ENCODE peak calls at places on chromosomes 12 and 14, in six cellular contexts. J is LNCaP clone FGC, Z is heart right ventricle, U is epithelial cell of proximal tubule, W is right atrium auricular region, Q is GM23338. T is an unnamed sample.

GRCh38 chr12:91204416-91204815 is 21.8 kb upstream of the DCN start:
- DNase-seq in J (no peak), U (no peak), W (no peak), Q (no peak), Z (no peak), T (no peak)

GRCh38 chr14:94543450-94544123 is 17.7 kb upstream of the SERPINA4 start:
- DNase-seq in Q (peak; percentile 5), U (no peak), Z (no peak), W (peak; percentile 53), J (no peak), T (no peak)

GRCh38 chr14:67940894-67941455 is 121.4 kb downstream of the RAD51B start:
- DNase-seq in W (no peak), Z (peak; percentile 13), J (peak; percentile 75), Q (peak; percentile 9), U (peak; percentile 60), T (no peak)

GRCh38 chr12:88578821-88579518 is 1.3 kb downstream of the KITLG start:
- DNase-seq in Z (no peak), J (no peak), W (no peak), U (no peak), Q (peak; percentile 77), T (no peak)

GRCh38 chr14:85558505-85558904 is 28.6 kb downstream of the FLRT2 start:
- DNase-seq in Q (no peak), J (no peak), Z (no peak), W (no peak), U (no peak), T (no peak)

GRCh38 chr12:119631930-119632678 is 35.8 kb upstream of the PRKAB1 start:
- DNase-seq in Z (no peak), U (no peak), Q (no peak), W (no peak), J (no peak), T (no peak)

GRCh38 chr12:99598785-99599184 is 48.8 kb upstream of the GARIN6 start:
- DNase-seq in W (no peak), Q (no peak), U (no peak), J (no peak), Z (no peak), T (no peak)

GRCh38 chr12:38417101-38417500 is 100.5 kb downstream of the ALG10B start:
- DNase-seq in Q (no peak), U (no peak), Z (no peak), J (no peak), W (no peak), T (no peak)

GRCh38 chr12:121025442-121026226 is 9.3 kb upstream of the C12orf43 start:
- DNase-seq in W (no peak), Q (no peak), U (no peak), J (no peak), Z (no peak), T (no peak)

GRCh38 chr14:92039073-92039719 is 663 bp downstream of the TRIP11 start:
- DNase-seq in Z (no peak), J (peak; percentile 13), Q (peak; percentile 98), W (no peak), U (no peak), T (no peak)

GRCh38 chr12:98399532-98399931 is 115.9 kb upstream of the TMPO start:
- DNase-seq in U (no peak), Q (peak; percentile 58), W (no peak), J (no peak), Z (no peak), T (no peak)

GRCh38 chr12:113899844-113900471 is 66.2 kb downstream of the RBM19 start:
- DNase-seq in U (no peak), W (no peak), Z (no peak), J (no peak), Q (peak; percentile 42), T (no peak)

GRCh38 chr14:76867536-76868452 is 41.6 kb downstream of the LRRC74A start:
- DNase-seq in U (no peak), W (no peak), J (no peak), Z (no peak), Q (no peak), T (no peak)

GRCh38 chr12:95545731-95546490 is 5.4 kb downstream of the USP44 start:
- DNase-seq in J (peak; percentile 28), Z (no peak), U (no peak), Q (peak; percentile 28), W (no peak), T (no peak)

DNA sequence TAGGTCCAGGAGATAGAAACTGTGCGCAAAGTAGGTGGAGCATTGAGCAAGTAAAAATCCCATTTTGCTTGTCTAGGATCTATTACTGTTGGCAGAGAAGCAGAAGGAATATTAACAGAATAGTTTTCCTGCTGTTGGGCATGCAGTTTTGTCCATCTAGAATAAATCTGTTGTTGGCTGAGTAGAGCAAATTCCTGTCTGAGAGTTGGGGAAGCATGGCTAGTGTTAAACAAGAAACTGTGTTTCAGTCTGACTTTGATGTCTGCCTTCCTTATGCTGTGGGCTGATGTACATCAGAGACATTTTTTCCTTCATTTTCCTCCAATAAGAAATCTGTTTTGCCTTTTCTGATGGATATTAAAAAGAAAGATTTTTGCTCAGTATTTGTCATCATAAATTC is 98.2 kb downstream of the RAD52 start:
- DNase-seq in Q (no peak), J (no peak), Z (no peak), W (no peak), U (no peak), T (no peak)
- H3K4me3 ChIP-seq in Q (no peak overlapping the region), J (no peak overlapping the region), Z (no peak overlapping the region), W (no peak overlapping the region), U (no peak overlapping the region), T (peak overlapping the region; percentile 3)

DNA sequence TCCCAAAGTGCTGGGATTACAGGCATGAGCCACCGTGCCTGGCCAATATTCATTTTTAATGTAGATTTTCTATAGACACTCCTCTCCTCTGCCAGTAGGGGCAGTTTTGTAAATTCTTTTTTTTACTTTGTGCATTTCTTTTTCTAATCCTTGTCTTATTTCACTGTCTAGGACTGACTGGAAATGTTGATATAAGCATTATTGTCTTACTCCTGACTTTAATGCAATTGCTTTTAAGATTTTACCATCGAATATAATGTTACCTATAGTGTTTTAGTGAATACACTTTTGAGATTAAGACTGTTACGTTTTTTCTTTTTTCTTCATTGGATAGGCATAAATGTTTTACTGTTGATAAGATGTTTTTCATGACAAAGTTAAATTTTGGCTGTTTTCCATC is 35.4 kb upstream of the EMP1 start:
- DNase-seq in Z (no peak), U (no peak), Q (no peak), W (no peak), J (no peak), T (no peak)
- TF ChIP-seq CTCF in Z (no peak), U (peak; percentile 41), Q (peak; percentile 51), W (peak; percentile 18), J (peak; percentile 7), T (no peak)

DNA sequence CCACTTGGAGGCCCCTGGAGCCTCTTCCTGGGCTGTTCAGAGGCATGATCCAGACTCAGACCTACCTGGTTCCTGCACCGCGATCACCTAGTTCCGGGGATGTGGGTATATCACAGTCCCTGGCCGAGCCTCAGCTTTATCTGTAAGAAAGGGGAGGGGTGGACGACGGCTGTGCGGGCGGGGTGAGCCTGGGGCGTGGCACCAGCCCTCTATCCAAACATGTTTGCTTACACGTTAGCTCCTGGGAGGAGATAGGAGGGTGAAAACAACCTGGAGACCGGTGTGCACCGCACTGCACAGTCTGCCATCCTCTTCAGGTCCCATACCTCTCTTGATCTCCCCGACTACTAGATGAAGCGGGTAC is 1.2 kb downstream of the ANKRD9 start:
- DNase-seq in U (no peak), J (peak; percentile 75), Q (no peak), Z (peak; percentile 52), W (no peak), T (peak; percentile 58)
- H3K4me3 ChIP-seq in U (peak overlapping the region; percentile 74), J (peak overlapping the region; percentile 75), Q (peak overlapping the region; percentile 80), Z (peak overlapping the region; percentile 61), W (peak overlapping the region; percentile 61), T (peak overlapping the region; percentile 65)

GRCh38 chr12:124428136-124428791 is 133.4 kb downstream of the RFLNA start:
- DNase-seq in J (no peak), Z (no peak), W (peak; percentile 80), U (no peak), Q (no peak), T (no peak)
- TF ChIP-seq CTCF in J (no peak), Z (no peak), W (no peak), U (no peak), Q (no peak), T (no peak)

DNA sequence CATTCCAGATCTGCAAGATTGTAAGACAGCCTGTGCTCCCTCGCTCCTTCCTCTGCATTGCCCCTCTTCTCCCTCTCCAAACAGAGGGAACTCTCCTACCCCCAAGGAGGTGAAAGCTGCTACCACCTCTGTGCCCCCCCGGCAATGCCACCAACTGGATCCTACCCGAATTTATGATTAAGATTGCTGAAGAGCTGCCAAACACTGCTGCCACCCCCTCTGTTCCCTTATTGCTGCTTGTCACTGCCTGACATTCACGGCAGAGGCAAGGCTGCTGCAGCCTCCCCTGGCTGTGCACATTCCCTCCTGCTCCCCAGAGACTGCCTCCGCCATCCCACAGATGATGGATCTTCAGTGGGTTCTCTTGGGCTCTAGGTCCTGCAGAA is 37.4 kb downstream of the DAD1 start:
- DNase-seq in Q (no peak), Z (no peak), J (no peak), U (no peak), W (no peak), T (no peak)
- H3K4me3 ChIP-seq in Q (no peak overlapping the region), Z (no peak overlapping the region), J (no peak overlapping the region), U (no peak overlapping the region), W (no peak overlapping the region), T (no peak overlapping the region)

DNA sequence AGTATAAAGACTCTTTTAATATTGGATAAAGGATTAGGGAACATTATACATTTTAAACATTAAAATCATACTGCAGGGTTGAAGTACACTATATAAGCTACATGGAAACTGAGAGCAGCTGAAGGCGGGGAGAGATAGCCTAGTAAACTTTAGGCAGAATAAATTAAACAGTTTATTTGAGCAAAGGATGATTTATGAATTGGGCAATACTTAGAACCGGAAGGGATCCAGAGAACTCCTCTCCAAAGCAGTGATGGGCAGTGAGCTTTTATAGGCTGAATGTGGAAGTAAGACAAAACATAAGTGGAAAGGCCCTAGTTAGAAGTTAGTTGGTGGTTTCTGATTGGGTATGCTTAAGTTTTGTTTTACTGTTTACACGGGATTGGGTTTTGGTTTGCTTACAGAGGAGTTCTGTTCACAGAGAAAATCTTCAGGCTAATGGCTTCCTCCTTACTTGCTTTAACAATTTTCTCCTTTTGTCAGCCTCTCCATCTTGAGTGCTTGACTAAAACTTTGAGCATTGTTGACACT is 18.9 kb downstream of the LEMD3 start:
- DNase-seq in U (no peak), Z (no peak), J (no peak), W (no peak), Q (no peak), T (no peak)
- TF ChIP-seq CTCF in U (no peak), Z (no peak), J (no peak), W (no peak), Q (no peak), T (no peak)

GRCh38 chr12:76014007-76014406 is 17.6 kb downstream of the PHLDA1 start:
- DNase-seq in Q (no peak), U (no peak), W (no peak), J (no peak), Z (no peak), T (no peak)

GRCh38 chr12:76013603-76014002 is 18.0 kb downstream of the PHLDA1 start:
- DNase-seq in Q (no peak), Z (no peak), U (no peak), W (no peak), J (no peak), T (no peak)

GRCh38 chr12:76008438-76008837 is 23.1 kb downstream of the PHLDA1 start:
- DNase-seq in U (no peak), W (no peak), Z (no peak), Q (no peak), J (no peak), T (no peak)

GRCh38 chr12:76012656-76013055 is 18.9 kb downstream of the PHLDA1 start:
- DNase-seq in W (no peak), Z (no peak), J (no peak), U (no peak), Q (no peak), T (no peak)

GRCh38 chr12:76010732-76011458 is 20.7 kb downstream of the PHLDA1 start:
- DNase-seq in W (no peak), J (no peak), Z (no peak), Q (peak; percentile 52), U (no peak), T (no peak)
- H3K4me3 ChIP-seq in W (no peak overlapping the region), J (no peak overlapping the region), Z (no peak overlapping the region), Q (no peak overlapping the region), U (no peak overlapping the region), T (no peak overlapping the region)